ENCODE peak calls at places on chromosome 9, in four cellular contexts. N is activated T-helper 9 cell treated with anti-CD3 and anti-CD28 coated beads, Interleukin-2, amount 50 U/mL, for 16 hours; W is SK-N-DZ; V is lung. I is an unnamed sample.

GRCh38 chr9:127896395-127897193 is 2.8 kb downstream of the ST6GALNAC6 start:
- DNase-seq in W (no peak), V (no peak), N (no peak), I (no peak)

GRCh38 chr9:130860458-130861316 is 25.6 kb downstream of the ABL1 start:
- DNase-seq in N (no peak), V (peak), W (no peak), I (no peak)

GRCh38 chr9:128007566-128008138 is 26.9 kb upstream of the EEIG1 start:
- DNase-seq in V (peak), N (peak), W (peak), I (peak)

GRCh38 chr9:119736478-119737454 is 367.5 kb upstream of the BRINP1 start:
- DNase-seq in V (no peak), W (no peak), N (no peak), I (no peak)

GRCh38 chr9:126721531-126722098 is 83.2 kb upstream of the ZBTB43 start:
- DNase-seq in W (no peak), N (no peak), V (no peak), I (no peak)

GRCh38 chr9:78559449-78559885 is 262.5 kb downstream of the PSAT1 start:
- DNase-seq in N (no peak), W (no peak), V (no peak), I (no peak)

GRCh38 chr9:81562221-81563019 is 126.9 kb downstream of the TLE1 start:
- DNase-seq in W (no peak), N (no peak), V (peak), I (no peak)

GRCh38 chr9:108186996-108187395 is 668.8 kb downstream of the ACTL7B start:
- DNase-seq in N (no peak), W (no peak), V (no peak), I (no peak)

GRCh38 chr9:128587453-128587852 is 35.1 kb downstream of the SPTAN1 start:
- DNase-seq in V (no peak), W (no peak), N (no peak), I (no peak)

GRCh38 chr9:121785673-121786542 is 134.5 kb downstream of the DAB2IP start:
- DNase-seq in N (no peak), V (no peak), W (no peak), I (no peak)

GRCh38 chr9:84163227-84163626 is 177.3 kb downstream of the SLC28A3 start:
- DNase-seq in N (no peak), V (no peak), W (no peak), I (no peak)

GRCh38 chr9:133342083-133342406 is 5.9 kb downstream of the MED22 start:
- DNase-seq in N (no peak), V (no peak), W (no peak), I (no peak)

GRCh38 chr9:137174722-137175293 is 3.0 kb upstream of the TMEM210 start:
- DNase-seq in V (no peak), N (no peak), W (no peak), I (no peak)

GRCh38 chr9:2359821-2360220 is 261.8 kb upstream of the VLDLR start:
- DNase-seq in W (peak), V (no peak), N (no peak), I (no peak)

GRCh38 chr9:21551401-21551800 is 69.3 kb upstream of the IFNE start:
- DNase-seq in N (no peak), V (no peak), W (no peak), I (no peak)

GRCh38 chr9:78368236-78368635 is 71.3 kb downstream of the PSAT1 start:
- DNase-seq in W (no peak), N (no peak), V (no peak), I (no peak)

GRCh38 chr9:72256912-72257311 is 107.7 kb downstream of the GDA start:
- DNase-seq in W (no peak), V (no peak), N (no peak), I (no peak)

GRCh38 chr9:91420471-91421021 is 3.1 kb downstream of the NFIL3 start:
- DNase-seq in V (no peak), N (no peak), W (no peak), I (no peak)

GRCh38 chr9:87959916-87960581 is 14.3 kb downstream of the CDK20 start:
- DNase-seq in W (no peak), N (no peak), V (no peak), I (no peak)

GRCh38 chr9:87684627-87685204 is 41.2 kb upstream of the CTSL start:
- DNase-seq in N (no peak), V (peak), W (no peak), I (no peak)

GRCh38 chr9:123660691-123661090 is 269.2 kb downstream of the DENND1A start:
- DNase-seq in V (no peak), W (no peak), N (no peak), I (no peak)

GRCh38 chr9:37788328-37788727 is 3.5 kb upstream of the EXOSC3 start:
- DNase-seq in N (no peak), V (no peak), W (no peak), I (no peak)

GRCh38 chr9:37574241-37574721 is 1.9 kb downstream of the FBXO10 start:
- DNase-seq in V (no peak), W (no peak), N (no peak), I (no peak)

GRCh38 chr9:15357050-15357653 is 50.1 kb upstream of the TTC39B start:
- DNase-seq in V (no peak), N (no peak), W (no peak), I (no peak)

GRCh38 chr9:72292874-72293607 is 72.0 kb downstream of the ZFAND5 start:
- DNase-seq in W (no peak), N (no peak), V (peak), I (no peak)

GRCh38 chr9:92607088-92607487 is 62.8 kb downstream of the IPPK start:
- DNase-seq in V (no peak), N (no peak), W (no peak), I (no peak)

GRCh38 chr9:96612966-96613589 is 6.6 kb downstream of the CDC14B start:
- DNase-seq in V (no peak), W (no peak), N (no peak), I (no peak)

GRCh38 chr9:102922526-102922925 is 72.6 kb upstream of the CYLC2 start:
- DNase-seq in W (peak), V (no peak), N (no peak), I (no peak)

GRCh38 chr9:27194401-27195091 is 85.5 kb downstream of the TEK start:
- DNase-seq in W (no peak), N (no peak), V (no peak), I (no peak)

GRCh38 chr9:129989740-129990139 is 53.2 kb downstream of the FNBP1 start:
- DNase-seq in V (no peak), W (no peak), N (no peak), I (no peak)

GRCh38 chr9:107870221-107870620 is 380.7 kb upstream of the KLF4 start:
- DNase-seq in W (no peak), V (no peak), N (no peak), I (no peak)

GRCh38 chr9:127898433-127899199 is 787 bp downstream of the ST6GALNAC6 start:
- DNase-seq in V (no peak), W (no peak), N (no peak), I (no peak)

GRCh38 chr9:84669293-84670105 is at the start of gene NTRK2:
- DNase-seq in V (no peak), W (no peak), N (no peak), I (no peak)

GRCh38 chr9:78320030-78320693 is 23.2 kb downstream of the PSAT1 start:
- DNase-seq in V (no peak), N (no peak), W (no peak), I (no peak)

GRCh38 chr9:121282309-121283071 is 14.5 kb downstream of the GSN start:
- DNase-seq in V (peak), W (no peak), N (no peak), I (no peak)

GRCh38 chr9:3963266-3964019 is 336.4 kb downstream of the GLIS3 start:
- DNase-seq in W (no peak), V (no peak), N (no peak), I (no peak)

GRCh38 chr9:129932303-129933151 is 97.3 kb downstream of the USP20 start:
- DNase-seq in W (no peak), N (no peak), V (no peak), I (no peak)

GRCh38 chr9:116163293-116164055 is 9.9 kb downstream of the PAPPA start:
- DNase-seq in N (no peak), V (no peak), W (no peak), I (no peak)

GRCh38 chr9:83270116-83270515 is 207.2 kb upstream of the RASEF start:
- DNase-seq in N (no peak), W (no peak), V (no peak), I (no peak)